ENCODE peak calls at places on chromosomes 5 and 9, in five cellular contexts. P, M, S, N and L are unnamed samples.

GRCh38 chr5:54902817-54903473 is 82.4 kb downstream of the ESM1 start:
- DNase-seq in P (peak), N (no peak), M (no peak), S (no peak), L (peak)

GRCh38 chr5:158802941-158803341 is 296.8 kb downstream of the EBF1 start:
- DNase-seq in N (no peak), M (no peak), S (no peak), P (peak), L (no peak)

GRCh38 chr5:83450183-83450839 is 21.2 kb upstream of the VCAN start:
- DNase-seq in P (no peak), M (no peak), S (peak), N (no peak), L (no peak)

GRCh38 chr9:124770359-124771020 is 621 bp downstream of the NR6A1 start:
- DNase-seq in P (no peak), M (no peak), S (no peak), N (no peak), L (no peak)

GRCh38 chr9:117414906-117415583 is at the start of gene ASTN2:
- DNase-seq in S (peak), N (peak), P (no peak), M (no peak), L (no peak)

GRCh38 chr9:126615251-126615790 is 1.6 kb downstream of the LMX1B start:
- DNase-seq in P (peak), M (no peak), S (peak), N (no peak), L (no peak)

GRCh38 chr9:77896269-77897245 is 135.1 kb downstream of the GNAQ start:
- DNase-seq in M (no peak), P (no peak), S (peak), N (no peak), L (no peak)

GRCh38 chr5:172380992-172381643 is 73.2 kb downstream of the SH3PXD2B start:
- DNase-seq in M (no peak), S (peak), P (peak), N (no peak), L (no peak)

GRCh38 chr5:78776637-78777036 is 128.1 kb upstream of the LHFPL2 start:
- DNase-seq in M (no peak), P (no peak), S (no peak), N (no peak), L (no peak)

GRCh38 chr9:84277646-84278045 is 62.9 kb downstream of the SLC28A3 start:
- DNase-seq in M (no peak), S (no peak), P (no peak), N (no peak), L (no peak)

GRCh38 chr9:4293293-4293931 is 6.5 kb downstream of the GLIS3 start:
- DNase-seq in M (no peak), N (no peak), P (peak), S (no peak), L (no peak)

GRCh38 chr5:16736158-16736994 is 119.6 kb upstream of the RETREG1 start:
- DNase-seq in N (no peak), P (peak), S (peak), M (no peak), L (no peak)

GRCh38 chr9:78595200-78595945 is 298.4 kb downstream of the PSAT1 start:
- DNase-seq in P (peak), N (no peak), M (no peak), S (no peak), L (no peak)

GRCh38 chr9:93682155-93682968 is 106.0 kb downstream of the PHF2 start:
- DNase-seq in S (peak), M (peak), N (peak), P (peak), L (peak)